ENCODE peak calls at places on chromosomes 6 and 20, in eight cellular contexts. E, N, C, J, G, D, F and W are unnamed samples.

GRCh38 chr6:22357724-22358189 is 60.9 kb upstream of the PRL start:
- DNase-seq in G (no peak), C (no peak), D (no peak), N (no peak), E (no peak), J (no peak), F (no peak), W (no peak)

GRCh38 chr6:2102316-2102883 is 143.0 kb downstream of the GMDS start:
- DNase-seq in G (no peak), D (no peak), J (no peak), N (no peak), C (no peak), E (no peak), F (no peak), W (no peak)

GRCh38 chr6:156948807-156949206 is 171.6 kb downstream of the ARID1B start:
- DNase-seq in G (peak; percentile 89), J (peak; percentile 25), F (no peak), C (no peak), D (no peak), E (no peak), N (peak; percentile 20), W (no peak)

GRCh38 chr6:154696661-154697060 is 36.6 kb upstream of the SCAF8 start:
- DNase-seq in E (no peak), D (no peak), N (no peak), J (no peak), G (no peak), C (no peak), F (no peak), W (no peak)

GRCh38 chr6:17493286-17493685 is 99.9 kb downstream of the CAP2 start:
- DNase-seq in F (no peak), J (no peak), D (no peak), E (no peak), G (peak; percentile 88), C (no peak), N (no peak), W (no peak)

GRCh38 chr6:155274106-155274505 is 10.3 kb downstream of the CLDN20 start:
- DNase-seq in E (no peak), D (no peak), J (no peak), N (no peak), C (no peak), G (peak; percentile 34), F (no peak), W (no peak)

GRCh38 chr6:449057-449430 is 57.5 kb downstream of the IRF4 start:
- DNase-seq in D (no peak), C (no peak), N (no peak), J (no peak), F (no peak), E (no peak), G (no peak), W (no peak)

GRCh38 chr6:127090051-127090450 is 28.4 kb upstream of the RSPO3 start:
- DNase-seq in D (no peak), E (no peak), C (no peak), F (no peak), N (no peak), J (no peak), G (no peak), W (no peak)

GRCh38 chr6:142692942-142693341 is 252.0 kb downstream of the HIVEP2 start:
- DNase-seq in J (peak; percentile 48), E (peak; percentile 44), F (peak; percentile 36), G (peak; percentile 97), C (peak; percentile 4), N (peak; percentile 91), D (peak; percentile 23), W (peak; percentile 75)

GRCh38 chr6:142809947-142810346 is 135.0 kb downstream of the HIVEP2 start:
- DNase-seq in C (no peak), J (no peak), D (no peak), N (no peak), G (no peak), E (no peak), F (no peak), W (no peak)

GRCh38 chr6:90025418-90026089 is 131.3 kb downstream of the GJA10 start:
- DNase-seq in J (peak; percentile 52), D (no peak), C (no peak), E (no peak), F (no peak), G (peak; percentile 77), N (no peak), W (no peak)

GRCh38 chr20:58002901-58003300 is 225.6 kb downstream of the ANKRD60 start:
- DNase-seq in D (no peak), N (no peak), C (no peak), G (no peak), E (no peak), J (no peak), F (no peak), W (no peak)

GRCh38 chr6:165676435-165677068 is 13.5 kb upstream of the PDE10A start:
- DNase-seq in G (no peak), F (no peak), C (no peak), D (no peak), N (peak; percentile 76), E (no peak), J (no peak), W (no peak)

GRCh38 chr6:113364781-113365545 is 492.2 kb upstream of the MARCKS start:
- DNase-seq in J (no peak), G (peak; percentile 60), F (no peak), N (no peak), D (no peak), C (no peak), E (no peak), W (no peak)